ENCODE peak calls at places on chromosomes 16 and 17, in seven cellular contexts. D is HL-60; L is CD8-positive, alpha-beta T cell; S is gastrocnemius medialis; K is prostate gland; O is tibial nerve; R is A549. Z is an unnamed sample.
A peak's percentile ranks its signal among the peaks of the same experiment; 100 is the strongest.

GRCh38 chr17:17842111-17842876 is 5.5 kb upstream of the SREBF1 start:
- DNase-seq in R (no peak), L (no peak), O (no peak), S (no peak), K (no peak), D (no peak), Z (no peak)

GRCh38 chr16:86073103-86073625 is 174.2 kb downstream of the IRF8 start:
- DNase-seq in S (no peak), L (no peak), K (no peak), D (no peak), O (no peak), R (no peak), Z (no peak)

GRCh38 chr16:57949595-57950238 is 21.2 kb downstream of the CNGB1 start:
- DNase-seq in L (no peak), D (no peak), R (no peak), S (no peak), O (no peak), K (no peak), Z (peak; percentile 12)

GRCh38 chr16:87145181-87146176 is 171.7 kb downstream of the C16orf95 start:
- DNase-seq in R (no peak), K (no peak), S (no peak), L (no peak), O (no peak), D (no peak), Z (peak; percentile 51)

GRCh38 chr16:19130852-19131808 is 17.4 kb downstream of the ITPRIPL2 start:
- DNase-seq in O (no peak), K (peak; percentile 31), S (peak; percentile 34), D (peak; percentile 27), R (no peak), L (no peak), Z (peak; percentile 81)

GRCh38 chr16:58814348-58814801 is 80.3 kb upstream of the GOT2 start:
- DNase-seq in O (no peak), L (peak; percentile 20), R (peak; percentile 47), D (peak; percentile 34), S (peak; percentile 15), K (peak; percentile 35), Z (peak; percentile 42)

GRCh38 chr17:19677736-19678379 is 29.3 kb downstream of the ALDH3A2 start:
- DNase-seq in O (no peak), D (no peak), S (no peak), K (no peak), L (no peak), R (no peak), Z (no peak)

GRCh38 chr16:57023541-57024249 is 34.3 kb downstream of the NLRC5 start:
- DNase-seq in L (peak; percentile 83), R (no peak), D (no peak), S (no peak), K (no peak), O (no peak), Z (no peak)

GRCh38 chr17:35088911-35089845 is 25.7 kb upstream of the RFFL start:
- DNase-seq in D (peak; percentile 76), S (peak; percentile 79), R (no peak), L (peak; percentile 88), K (peak; percentile 86), O (peak; percentile 83), Z (peak; percentile 73)

GRCh38 chr17:64785050-64785449 is 122.9 kb upstream of the SMURF2 start:
- DNase-seq in D (no peak), K (no peak), O (no peak), L (no peak), R (no peak), S (no peak), Z (no peak)

GRCh38 chr16:23597003-23597756 is 1.1 kb upstream of the NDUFAB1 start:
- DNase-seq in D (peak; percentile 76), L (no peak), K (no peak), R (peak; percentile 23), O (no peak), S (peak; percentile 78), Z (no peak)

GRCh38 chr17:67671492-67671891 is 46.2 kb upstream of the NOL11 start:
- DNase-seq in D (no peak), L (no peak), O (no peak), S (no peak), R (no peak), K (peak; percentile 62), Z (no peak)

GRCh38 chr16:75087040-75087979 is 29.3 kb downstream of the LDHD start:
- DNase-seq in O (no peak), S (peak; percentile 72), L (no peak), K (no peak), R (no peak), D (peak; percentile 58), Z (peak; percentile 84)

GRCh38 chr16:12416136-12416787 is 387.4 kb downstream of the CPPED1 start:
- DNase-seq in S (no peak), O (no peak), D (peak; percentile 81), R (no peak), K (no peak), L (no peak), Z (no peak)

GRCh38 chr17:37830151-37830993 is 85.5 kb upstream of the HNF1B start:
- DNase-seq in L (no peak), S (no peak), K (no peak), O (no peak), R (no peak), D (no peak), Z (no peak)

GRCh38 chr17:44308865-44309264 is 464 bp downstream of the RUNDC3A start:
- DNase-seq in L (no peak), R (no peak), K (no peak), O (no peak), S (no peak), D (no peak), Z (no peak)

GRCh38 chr17:9202572-9202971 is 181.3 kb downstream of the NTN1 start:
- DNase-seq in O (no peak), S (no peak), L (no peak), R (no peak), D (no peak), K (no peak), Z (peak; percentile 78)

GRCh38 chr17:76521262-76521661 is 16.2 kb downstream of the CYGB start:
- DNase-seq in S (no peak), L (no peak), R (no peak), K (no peak), D (no peak), O (no peak), Z (no peak)

GRCh38 chr17:40316571-40317344 is 7.8 kb downstream of the RARA start:
- DNase-seq in D (no peak), K (peak; percentile 56), L (no peak), O (no peak), S (peak; percentile 62), R (peak; percentile 82), Z (peak; percentile 87)

GRCh38 chr16:75044800-75045361 is 46.1 kb downstream of the ZNRF1 start:
- DNase-seq in S (peak; percentile 80), R (no peak), O (peak; percentile 35), L (no peak), D (no peak), K (peak; percentile 14), Z (peak; percentile 81)

GRCh38 chr16:62870554-62870953 is 834.3 kb upstream of the CDH8 start:
- DNase-seq in R (no peak), S (no peak), L (no peak), O (no peak), D (no peak), K (no peak), Z (no peak)

GRCh38 chr16:71846443-71846842 is 667 bp downstream of the ATXN1L start:
- DNase-seq in S (no peak), D (no peak), O (no peak), L (peak; percentile 12), R (no peak), K (no peak), Z (peak; percentile 17)

GRCh38 chr17:6712058-6712853 is 913 bp downstream of the SLC13A5 start:
- DNase-seq in D (peak; percentile 6), K (no peak), O (no peak), L (no peak), R (no peak), S (no peak), Z (no peak)

GRCh38 chr17:31452561-31453110 is 61.2 kb downstream of the RAB11FIP4 start:
- DNase-seq in D (no peak), K (no peak), L (no peak), S (no peak), R (no peak), O (no peak), Z (no peak)

GRCh38 chr16:23514381-23515152 is 4.3 kb upstream of the GGA2 start:
- DNase-seq in K (no peak), D (no peak), R (no peak), S (no peak), O (no peak), L (no peak), Z (no peak)

GRCh38 chr16:15993946-15994665 is 44.7 kb downstream of the ABCC1 start:
- DNase-seq in K (no peak), S (no peak), L (no peak), R (no peak), O (no peak), D (no peak), Z (peak; percentile 64)

GRCh38 chr16:89003831-89004208 is 26.8 kb upstream of the CBFA2T3 start:
- DNase-seq in O (no peak), S (no peak), K (no peak), L (no peak), D (no peak), R (no peak), Z (no peak)

GRCh38 chr17:10192500-10192899 is 5.9 kb downstream of the GAS7 start:
- DNase-seq in R (no peak), K (no peak), D (no peak), O (no peak), L (no peak), S (no peak), Z (peak; percentile 30)

GRCh38 chr16:57727610-57728009 is 8.0 kb upstream of the KATNB1 start:
- DNase-seq in L (no peak), S (no peak), O (no peak), D (no peak), R (no peak), K (no peak), Z (no peak)

GRCh38 chr17:40514013-40514875 is 12.8 kb upstream of the TNS4 start:
- DNase-seq in O (no peak), D (no peak), K (no peak), L (no peak), S (no peak), R (no peak), Z (no peak)

GRCh38 chr17:82019905-82020873 is 2.5 kb downstream of the CENPX start:
- DNase-seq in S (peak; percentile 54), R (peak; percentile 65), O (no peak), D (peak; percentile 72), L (peak; percentile 65), K (no peak), Z (peak; percentile 16)
- TF ChIP-seq CTCF in S (peak; percentile 60), R (peak; percentile 85), O (peak; percentile 71), D (peak; percentile 82), L (peak; percentile 71), K (peak; percentile 43), Z (peak; percentile 62)

GRCh38 chr16:81327483-81328196 is 12.9 kb downstream of the GAN start:
- DNase-seq in K (peak; percentile 77), D (no peak), S (no peak), R (no peak), L (no peak), O (no peak), Z (no peak)
- H3K4me3 ChIP-seq in K (no peak overlapping the region), D (no peak overlapping the region), S (no peak overlapping the region), R (no peak overlapping the region), L (no peak overlapping the region), O (no peak overlapping the region), Z (no peak overlapping the region)

GRCh38 chr17:30291571-30292489 is at the start of gene BLMH:
- DNase-seq in K (peak; percentile 52), D (peak; percentile 71), O (peak; percentile 46), L (peak; percentile 83), S (peak; percentile 56), R (peak; percentile 80), Z (peak; percentile 77)
- TF ChIP-seq CTCF in K (no peak), D (no peak), O (no peak), L (no peak), S (no peak), R (no peak), Z (no peak)

GRCh38 chr16:2157480-2158261 is 2.1 kb downstream of the TRAF7 start:
- DNase-seq in O (no peak), L (no peak), S (no peak), K (no peak), R (no peak), D (no peak), Z (no peak)
- H3K4me3 ChIP-seq in O (no peak overlapping the region), L (no peak overlapping the region), S (no peak overlapping the region), K (no peak overlapping the region), R (peak overlapping the region; percentile 83), D (no peak overlapping the region), Z (peak overlapping the region; percentile 89)